ENCODE peak calls at places on chromosomes 13 and 19, in six cellular contexts. M is mesenchymal stem cell, B is GM23248, X is right cardiac atrium, F is Karpas-422, H is thoracic aorta. Y is an unnamed sample.

GRCh38 chr19:38035515-38036495 is 128.8 kb downstream of the SIPA1L3 start:
- DNase-seq in M (peak; percentile 47), B (peak; percentile 73), X (no peak), F (no peak), H (no peak), Y (no peak)

GRCh38 chr19:14474827-14475226 is 327 bp downstream of the PTGER1 start:
- DNase-seq in M (no peak), B (no peak), X (no peak), F (no peak), H (no peak), Y (no peak)

GRCh38 chr19:17555929-17556813 is 722 bp downstream of the COLGALT1 start:
- DNase-seq in M (peak; percentile 66), B (peak; percentile 78), X (peak; percentile 81), F (peak; percentile 79), H (no peak), Y (no peak)

GRCh38 chr13:26968431-26969335 is 202.9 kb downstream of the USP12 start:
- DNase-seq in M (peak; percentile 64), B (peak; percentile 32), X (peak; percentile 37), F (no peak), H (no peak), Y (no peak)

GRCh38 chr19:3572855-3573161 is at the start of gene HMG20B:
- DNase-seq in M (no peak), B (no peak), X (no peak), F (no peak), H (no peak), Y (no peak)

GRCh38 chr13:79533781-79534400 is 52.9 kb downstream of the NDFIP2 start:
- DNase-seq in M (no peak), B (peak; percentile 31), X (no peak), F (peak; percentile 25), H (no peak), Y (no peak)

GRCh38 chr13:73937420-73937819 is 196.8 kb downstream of the KLF12 start:
- DNase-seq in M (peak; percentile 40), B (peak; percentile 34), X (no peak), F (no peak), H (no peak), Y (no peak)

GRCh38 chr19:3361384-3362216 is 4.8 kb upstream of the NFIC start:
- DNase-seq in M (peak; percentile 44), B (no peak), X (no peak), F (no peak), H (no peak), Y (no peak)

GRCh38 chr13:24931450-24932217 is 164.3 kb upstream of the PABPC3 start:
- DNase-seq in M (no peak), B (no peak), X (no peak), F (no peak), H (no peak), Y (no peak)

GRCh38 chr13:52353116-52353718 is 52.8 kb downstream of the THSD1 start:
- DNase-seq in M (no peak), B (peak; percentile 88), X (no peak), F (no peak), H (no peak), Y (no peak)

GRCh38 chr19:53870485-53870844 is 2.8 kb downstream of the MYADM start:
- DNase-seq in M (peak; percentile 47), B (no peak), X (no peak), F (no peak), H (no peak), Y (peak; percentile 29)

GRCh38 chr19:46762245-46762890 is 16.1 kb upstream of the STRN4 start:
- DNase-seq in M (no peak), B (no peak), X (no peak), F (no peak), H (no peak), Y (no peak)

GRCh38 chr19:51179297-51179696 is 37.2 kb downstream of the SIGLEC7 start:
- DNase-seq in M (no peak), B (no peak), X (no peak), F (no peak), H (no peak), Y (no peak)

GRCh38 chr13:38530492-38530891 is 156.4 kb upstream of the FREM2 start:
- DNase-seq in M (peak; percentile 5), B (peak; percentile 69), X (no peak), F (peak; percentile 60), H (no peak), Y (no peak)

GRCh38 chr19:18848860-18849661 is 17.3 kb downstream of the UPF1 start:
- DNase-seq in M (no peak), B (peak; percentile 92), X (peak; percentile 80), F (no peak), H (peak; percentile 46), Y (no peak)

GRCh38 chr13:97344250-97345175 is 89.5 kb upstream of the RAP2A start:
- DNase-seq in M (peak; percentile 70), B (peak; percentile 76), X (peak; percentile 61), F (peak; percentile 74), H (no peak), Y (no peak)

GRCh38 chr13:113086991-113087922 is 18.3 kb upstream of the F7 start:
- DNase-seq in M (no peak), B (no peak), X (peak; percentile 12), F (no peak), H (no peak), Y (no peak)

GRCh38 chr13:99265823-99266426 is 7.7 kb upstream of the GPR18 start:
- DNase-seq in M (peak; percentile 66), B (peak; percentile 72), X (no peak), F (peak; percentile 86), H (no peak), Y (peak; percentile 66)

GRCh38 chr13:114108894-114109293 is 23.5 kb downstream of the RASA3 start:
- DNase-seq in M (no peak), B (no peak), X (no peak), F (no peak), H (no peak), Y (no peak)

GRCh38 chr13:20553309-20553708 is 13.6 kb upstream of the IFT88 start:
- DNase-seq in M (no peak), B (peak; percentile 7), X (no peak), F (no peak), H (no peak), Y (no peak)

DNA sequence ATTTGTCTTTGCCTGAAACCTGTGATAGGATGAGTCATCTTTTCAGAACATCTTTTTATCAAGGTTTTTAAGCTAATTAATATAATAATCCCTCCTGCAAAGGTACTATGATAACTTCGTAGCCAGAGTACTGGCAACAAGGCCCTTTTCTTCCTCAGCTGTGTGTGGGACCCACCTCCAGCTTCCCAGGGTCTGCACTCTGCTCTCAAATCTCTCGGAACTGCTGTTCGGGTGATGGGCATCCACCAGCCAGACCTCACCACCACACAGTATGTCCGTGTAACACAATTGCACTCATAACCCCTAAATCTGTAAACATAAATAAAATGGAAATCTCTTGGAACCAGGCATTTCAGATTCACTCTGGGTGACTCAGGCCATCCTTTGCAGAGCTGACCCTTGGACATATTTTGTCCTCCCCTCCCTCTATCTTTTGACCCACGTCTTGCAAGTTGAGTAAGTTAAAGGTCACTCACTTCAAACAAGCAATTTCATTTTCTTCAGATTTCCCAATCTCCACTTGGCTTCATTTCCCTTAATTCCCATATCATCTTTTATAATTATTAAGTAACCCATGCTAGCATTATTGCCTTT is 29.5 kb downstream of the COL4A1 start:
- DNase-seq in M (no peak), B (no peak), X (no peak), F (no peak), H (no peak), Y (no peak)
- H3K27ac ChIP-seq in M (no peak overlapping the region), B (no peak overlapping the region), X (no peak overlapping the region), F (no peak overlapping the region), H (peak overlapping the region; percentile 67), Y (no peak overlapping the region)

GRCh38 chr19:7921302-7921954 is 1.3 kb downstream of the SNAPC2 start:
- DNase-seq in M (no peak), B (no peak), X (peak; percentile 27), F (no peak), H (no peak), Y (no peak)

GRCh38 chr19:7921955-7922840 is 2.1 kb downstream of the SNAPC2 start:
- DNase-seq in M (no peak), B (no peak), X (peak; percentile 25), F (no peak), H (no peak), Y (no peak)

GRCh38 chr19:7918615-7919421 is 1.3 kb upstream of the SNAPC2 start:
- DNase-seq in M (no peak), B (no peak), X (peak; percentile 31), F (no peak), H (no peak), Y (no peak)

GRCh38 chr19:7920520-7921301 is 573 bp downstream of the SNAPC2 start:
- DNase-seq in M (peak; percentile 94), B (peak; percentile 100), X (peak; percentile 100), F (peak; percentile 99), H (peak; percentile 100), Y (peak; percentile 96)

GRCh38 chr19:7919681-7920519 is at the start of gene SNAPC2:
- DNase-seq in M (peak; percentile 93), B (peak; percentile 98), X (peak; percentile 98), F (peak; percentile 96), H (peak; percentile 82), Y (peak; percentile 98)
- H3K4me1 ChIP-seq in M (peaks cover 47% of the 10 kb centered on the region), B (peaks cover 8% of the 10 kb centered on the region), X (peaks cover 2% of the 10 kb centered on the region), F (peaks cover 56% of the 10 kb centered on the region), H (peaks cover 60% of the 10 kb centered on the region), Y (peaks cover 53% of the 10 kb centered on the region)

GRCh38 chr19:37014456-37014855 is 63.8 kb upstream of the ZNF420 start:
- DNase-seq in M (no peak), B (no peak), X (no peak), F (no peak), H (no peak), Y (no peak)
- H3K9me3 ChIP-seq in M (peaks cover 45% of the 10 kb centered on the region), B (no peaks in the 10 kb centered on the region), X (peaks cover 3% of the 10 kb centered on the region), F (peaks cover 9% of the 10 kb centered on the region), H (peaks cover 28% of the 10 kb centered on the region), Y (no peaks in the 10 kb centered on the region)

GRCh38 chr13:33229446-33230177 is 55.9 kb downstream of the STARD13 start:
- DNase-seq in M (peak; percentile 65), B (no peak), X (peak; percentile 41), F (no peak), H (no peak), Y (no peak)

GRCh38 chr13:33227927-33228644 is 57.5 kb downstream of the STARD13 start:
- DNase-seq in M (peak; percentile 50), B (peak; percentile 25), X (peak; percentile 24), F (no peak), H (no peak), Y (no peak)

GRCh38 chr13:33228645-33229445 is 56.7 kb downstream of the STARD13 start:
- DNase-seq in M (peak; percentile 96), B (peak; percentile 73), X (no peak), F (peak; percentile 78), H (no peak), Y (peak; percentile 40)

GRCh38 chr13:33231339-33231738 is 54.2 kb downstream of the STARD13 start:
- DNase-seq in M (no peak), B (no peak), X (no peak), F (no peak), H (no peak), Y (no peak)

DNA sequence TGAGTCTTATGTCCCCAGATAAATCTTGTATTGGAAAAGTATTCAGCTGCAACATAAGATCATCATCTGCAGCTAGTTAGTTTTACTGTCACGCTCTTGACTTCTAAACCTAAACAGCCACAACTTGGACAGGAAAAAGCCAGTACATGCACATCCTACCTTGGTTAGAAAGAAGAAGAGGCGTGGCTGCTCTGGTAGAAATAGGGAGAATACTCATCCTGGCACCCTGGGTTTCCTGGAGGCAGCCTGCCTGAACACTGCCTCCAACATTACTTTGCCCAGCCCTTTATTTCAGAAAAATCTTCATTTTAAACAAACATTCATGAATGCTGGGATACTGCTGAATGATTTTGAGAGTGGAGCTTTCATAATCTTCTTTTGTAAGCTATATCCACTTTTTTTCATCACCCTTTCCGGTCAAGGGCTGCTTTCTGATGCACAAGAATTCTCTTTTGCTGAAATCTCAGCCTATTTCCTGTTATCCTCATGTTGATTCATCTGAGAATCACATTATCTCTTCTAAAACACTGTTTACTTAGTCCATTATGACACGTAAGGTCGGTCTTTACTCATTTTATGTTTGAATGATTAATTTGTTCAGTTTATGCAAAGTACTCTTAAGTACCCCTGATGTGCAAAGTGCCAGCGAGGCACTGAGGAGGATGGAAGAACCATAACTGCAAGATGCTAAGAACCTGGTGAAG is 55.2 kb downstream of the STARD13 start:
- DNase-seq in M (peak; percentile 78), B (peak; percentile 80), X (no peak), F (no peak), H (no peak), Y (no peak)
- H3K27ac ChIP-seq in M (peak overlapping the region; percentile 85), B (peak overlapping the region; percentile 92), X (peak overlapping the region; percentile 64), F (no peak overlapping the region), H (no peak overlapping the region), Y (no peak overlapping the region)